ENCODE peak calls at places on chromosomes 16 and 17, in four cellular contexts. B, O, I and L are unnamed samples. For H3K4me1, the result is how much of the 10 kb centered on the place peaks cover.

GRCh38 chr17:62778990-62779681 is 29.0 kb downstream of the MARCHF10 start:
- DNase-seq in B (peak), O (no peak), I (peak), L (peak)

GRCh38 chr16:69703638-69704037 is 22.7 kb downstream of the NQO1 start:
- DNase-seq in B (no peak), O (no peak), I (no peak), L (no peak)

GRCh38 chr17:30956764-30957374 is 14.0 kb upstream of the RNF135 start:
- DNase-seq in B (no peak), O (no peak), I (no peak), L (no peak)

GRCh38 chr17:66549731-66550207 is 247.4 kb downstream of the PRKCA start:
- DNase-seq in B (no peak), O (no peak), I (peak), L (no peak)

GRCh38 chr16:85220125-85220839 is 108.0 kb upstream of the CIBAR2 start:
- DNase-seq in B (peak), O (no peak), I (peak), L (peak)

GRCh38 chr16:75380870-75381269 is 52.4 kb downstream of the CFDP1 start:
- DNase-seq in B (no peak), O (no peak), I (peak), L (no peak)

GRCh38 chr16:10619271-10619849 is 39.0 kb upstream of the EMP2 start:
- DNase-seq in B (peak), O (no peak), I (no peak), L (peak)

GRCh38 chr17:7574176-7574953 is 5.1 kb upstream of the CD68 start:
- DNase-seq in B (no peak), O (no peak), I (no peak), L (no peak)

GRCh38 chr17:80254396-80255241 is 6.0 kb upstream of the RNF213 start:
- DNase-seq in B (peak), O (peak), I (peak), L (no peak)

GRCh38 chr17:67227488-67227887 is 17.5 kb downstream of the HELZ start:
- DNase-seq in B (no peak), O (no peak), I (no peak), L (no peak)

GRCh38 chr16:87621976-87622713 is 19.8 kb downstream of the JPH3 start:
- DNase-seq in B (no peak), O (no peak), I (no peak), L (no peak)

GRCh38 chr17:82874011-82874835 is 34.4 kb upstream of the ZNF750 start:
- DNase-seq in B (peak), O (no peak), I (peak), L (peak)

GRCh38 chr16:88064011-88064888 is 113.0 kb downstream of the BANP start:
- DNase-seq in B (no peak), O (no peak), I (no peak), L (peak)

GRCh38 chr17:17706140-17707060 is 25.1 kb downstream of the RAI1 start:
- DNase-seq in B (no peak), O (no peak), I (no peak), L (no peak)

GRCh38 chr17:63446218-63446980 is at the start of gene CYB561:
- DNase-seq in B (peak), O (no peak), I (peak), L (peak)

GRCh38 chr17:30547778-30548177 is 70.6 kb downstream of the GOSR1 start:
- DNase-seq in B (no peak), O (no peak), I (no peak), L (no peak)

GRCh38 chr17:45307290-45308015 is 9.4 kb downstream of the MAP3K14 start:
- DNase-seq in B (peak), O (peak), I (peak), L (no peak)
- H3K4me1 ChIP-seq in B (under half), O (half or more), I (half or more), L (half or more)

GRCh38 chr17:57342963-57343589 is 86.8 kb downstream of the MSI2 start:
- DNase-seq in B (no peak), O (no peak), I (no peak), L (no peak)
- H3K4me1 ChIP-seq in B (under half), O (under half), I (under half), L (under half)

GRCh38 chr17:79029327-79030009 is 5.5 kb downstream of the C1QTNF1 start:
- DNase-seq in B (no peak), O (no peak), I (no peak), L (no peak)
- H3K4me1 ChIP-seq in B (under half), O (under half), I (under half), L (half or more)

GRCh38 chr17:78166416-78166815 is 2.0 kb upstream of the SYNGR2 start:
- DNase-seq in B (no peak), O (no peak), I (no peak), L (no peak)

GRCh38 chr17:78170692-78171590 is 2.6 kb downstream of the SYNGR2 start:
- DNase-seq in B (no peak), O (no peak), I (no peak), L (no peak)

GRCh38 chr17:78173025-78173715 is 4.8 kb downstream of the SYNGR2 start:
- DNase-seq in B (no peak), O (no peak), I (no peak), L (peak)

GRCh38 chr17:78172284-78173024 is 4.1 kb downstream of the SYNGR2 start:
- DNase-seq in B (no peak), O (peak), I (no peak), L (peak)

GRCh38 chr17:78168906-78169793 is 769 bp downstream of the SYNGR2 start:
- DNase-seq in B (peak), O (peak), I (peak), L (peak)
- H3K4me1 ChIP-seq in B (under half), O (half or more), I (under half), L (half or more)